ENCODE peak calls at places on chromosome 12, in nine cellular contexts. O, L, Z, T, I, N, C, R and D are unnamed samples.

GRCh38 chr12:49129332-49130150 is 1.7 kb downstream of the TUBA1B start:
- DNase-seq in C (no peak), O (no peak), I (no peak), R (no peak), Z (no peak), T (no peak), L (no peak), N (no peak), D (no peak)

GRCh38 chr12:57575771-57576612 is 15.0 kb upstream of the PIP4K2C start:
- DNase-seq in Z (no peak), R (no peak), C (no peak), T (no peak), L (no peak), O (no peak), N (no peak), I (no peak), D (no peak)

GRCh38 chr12:101459642-101460346 is 15.3 kb upstream of the SPIC start:
- DNase-seq in C (no peak), O (no peak), T (no peak), I (peak), R (no peak), L (no peak), Z (no peak), N (no peak), D (peak)

GRCh38 chr12:99985631-99986030 is 895 bp upstream of the ANKS1B start:
- DNase-seq in R (no peak), O (no peak), L (no peak), Z (no peak), T (no peak), C (no peak), I (no peak), N (no peak), D (no peak)

GRCh38 chr12:47075192-47076084 is 4.0 kb upstream of the PCED1B start:
- DNase-seq in L (no peak), Z (no peak), C (no peak), R (no peak), I (no peak), T (no peak), O (no peak), N (no peak), D (no peak)

GRCh38 chr12:14403711-14404164 is 38.3 kb downstream of the ATF7IP start:
- DNase-seq in T (no peak), R (no peak), L (peak), O (no peak), Z (no peak), C (no peak), N (no peak), I (peak), D (peak)

GRCh38 chr12:79982371-79983062 is 47.6 kb upstream of the PPP1R12A start:
- DNase-seq in N (no peak), Z (no peak), T (no peak), O (no peak), L (peak), I (no peak), R (no peak), C (no peak), D (no peak)

GRCh38 chr12:54363047-54363446 is 1.2 kb downstream of the GPR84 start:
- DNase-seq in R (no peak), Z (no peak), O (no peak), C (no peak), N (no peak), L (no peak), T (no peak), I (no peak), D (no peak)

GRCh38 chr12:89542912-89543592 is 17.2 kb upstream of the POC1B start:
- DNase-seq in O (no peak), T (no peak), R (peak), C (peak), N (peak), Z (peak), I (peak), L (peak), D (peak)

GRCh38 chr12:790608-791007 is 38.2 kb downstream of the WNK1 start:
- DNase-seq in C (no peak), O (no peak), I (no peak), T (no peak), Z (no peak), N (no peak), L (no peak), R (no peak), D (no peak)

GRCh38 chr12:26017484-26018211 is 59.2 kb downstream of the RASSF8 start:
- DNase-seq in O (no peak), R (peak), C (peak), T (no peak), L (no peak), Z (no peak), I (peak), N (no peak), D (peak)

GRCh38 chr12:96225003-96225855 is 31.1 kb downstream of the ELK3 start:
- DNase-seq in R (no peak), T (no peak), L (no peak), N (no peak), Z (no peak), I (no peak), O (no peak), C (no peak), D (no peak)

GRCh38 chr12:102806110-102806509 is 110.9 kb downstream of the PAH start:
- DNase-seq in C (no peak), L (no peak), Z (no peak), O (no peak), T (no peak), N (no peak), I (no peak), R (no peak), D (no peak)

GRCh38 chr12:58886474-58886873 is 33.8 kb downstream of the LRIG3 start:
- DNase-seq in I (no peak), O (no peak), C (no peak), N (no peak), Z (no peak), L (no peak), T (no peak), R (no peak), D (no peak)

DNA sequence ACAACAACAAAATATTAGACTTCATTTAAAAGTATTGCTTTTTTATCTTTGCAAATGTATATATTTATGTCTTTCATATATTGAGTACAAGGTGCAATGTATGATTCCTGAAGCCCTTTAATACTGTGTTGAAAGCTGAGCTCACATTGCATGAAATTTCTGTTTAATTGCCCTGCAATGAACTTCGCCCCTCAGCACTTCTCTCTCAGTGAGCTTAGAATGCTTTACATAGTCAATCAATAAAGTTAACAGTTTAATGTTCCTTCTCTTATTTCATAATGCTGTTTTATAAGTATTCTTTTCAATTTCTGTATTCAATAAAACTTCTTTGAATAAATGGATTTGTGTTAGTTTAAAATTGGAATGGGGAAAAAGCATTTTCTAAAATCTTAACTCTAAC is 607.1 kb downstream of the SOX5 start:
- DNase-seq in T (no peak), N (no peak), C (no peak), R (no peak), O (no peak), I (no peak), Z (no peak), L (no peak), D (no peak)
- TF ChIP-seq CTCF in T (no peak), N (no peak), C (no peak), R (no peak), O (no peak), I (no peak), Z (no peak), L (no peak), D (no peak)

GRCh38 chr12:65637774-65638173 is 186.5 kb upstream of the HMGA2 start:
- DNase-seq in C (no peak), Z (no peak), I (peak), O (no peak), R (no peak), L (peak), T (no peak), N (no peak), D (no peak)

GRCh38 chr12:65642006-65642695 is 182.1 kb upstream of the HMGA2 start:
- DNase-seq in L (no peak), Z (no peak), R (no peak), T (no peak), I (no peak), C (no peak), O (no peak), N (no peak), D (no peak)

GRCh38 chr12:65638324-65638723 is 186.0 kb upstream of the HMGA2 start:
- DNase-seq in C (no peak), L (no peak), I (no peak), Z (no peak), O (no peak), R (no peak), T (no peak), N (no peak), D (no peak)

GRCh38 chr12:65643171-65643570 is 181.1 kb upstream of the HMGA2 start:
- DNase-seq in O (no peak), N (no peak), C (no peak), I (peak), T (no peak), L (no peak), R (no peak), Z (no peak), D (no peak)

GRCh38 chr12:65640489-65640901 is 183.8 kb upstream of the HMGA2 start:
- DNase-seq in I (no peak), R (no peak), L (no peak), O (no peak), C (no peak), Z (no peak), T (no peak), N (no peak), D (no peak)
- TF ChIP-seq CTCF in I (no peak), R (no peak), L (no peak), O (no peak), C (no peak), Z (no peak), T (no peak), N (no peak), D (no peak)

GRCh38 chr12:116324684-116325664 is 47.5 kb upstream of the MED13L start:
- DNase-seq in T (no peak), N (no peak), R (no peak), I (no peak), C (no peak), O (peak), L (no peak), Z (no peak), D (no peak)

GRCh38 chr12:116320839-116321238 is 43.3 kb upstream of the MED13L start:
- DNase-seq in R (no peak), T (no peak), N (no peak), C (no peak), O (no peak), I (peak), Z (no peak), L (peak), D (no peak)

GRCh38 chr12:116319851-116320621 is 42.5 kb upstream of the MED13L start:
- DNase-seq in T (no peak), C (no peak), R (no peak), O (no peak), Z (peak), I (peak), L (peak), N (no peak), D (peak)

GRCh38 chr12:116321913-116322312 is 44.4 kb upstream of the MED13L start:
- DNase-seq in C (no peak), Z (no peak), L (no peak), O (no peak), N (no peak), T (no peak), I (no peak), R (no peak), D (no peak)

GRCh38 chr12:116323696-116324386 is 46.3 kb upstream of the MED13L start:
- DNase-seq in O (no peak), T (no peak), C (no peak), L (no peak), N (no peak), R (no peak), I (no peak), Z (no peak), D (no peak)
- TF ChIP-seq CTCF in O (no peak), T (no peak), C (no peak), L (no peak), N (no peak), R (no peak), I (no peak), Z (no peak), D (no peak)

GRCh38 chr12:68234140-68234539 is 8.5 kb upstream of the IL26 start:
- DNase-seq in R (no peak), C (no peak), L (no peak), I (no peak), N (no peak), T (no peak), Z (no peak), O (no peak), D (no peak)

GRCh38 chr12:68235576-68235975 is 10.0 kb upstream of the IL26 start:
- DNase-seq in N (no peak), Z (no peak), T (no peak), C (no peak), R (no peak), I (no peak), O (no peak), L (no peak), D (no peak)

GRCh38 chr12:68237068-68237467 is 11.5 kb upstream of the IL26 start:
- DNase-seq in C (no peak), T (no peak), O (no peak), N (no peak), I (no peak), L (no peak), Z (no peak), R (no peak), D (no peak)

GRCh38 chr12:68237523-68238070 is 12.0 kb upstream of the IL26 start:
- DNase-seq in I (no peak), N (no peak), Z (no peak), T (no peak), C (no peak), R (no peak), O (no peak), L (peak), D (no peak)

DNA sequence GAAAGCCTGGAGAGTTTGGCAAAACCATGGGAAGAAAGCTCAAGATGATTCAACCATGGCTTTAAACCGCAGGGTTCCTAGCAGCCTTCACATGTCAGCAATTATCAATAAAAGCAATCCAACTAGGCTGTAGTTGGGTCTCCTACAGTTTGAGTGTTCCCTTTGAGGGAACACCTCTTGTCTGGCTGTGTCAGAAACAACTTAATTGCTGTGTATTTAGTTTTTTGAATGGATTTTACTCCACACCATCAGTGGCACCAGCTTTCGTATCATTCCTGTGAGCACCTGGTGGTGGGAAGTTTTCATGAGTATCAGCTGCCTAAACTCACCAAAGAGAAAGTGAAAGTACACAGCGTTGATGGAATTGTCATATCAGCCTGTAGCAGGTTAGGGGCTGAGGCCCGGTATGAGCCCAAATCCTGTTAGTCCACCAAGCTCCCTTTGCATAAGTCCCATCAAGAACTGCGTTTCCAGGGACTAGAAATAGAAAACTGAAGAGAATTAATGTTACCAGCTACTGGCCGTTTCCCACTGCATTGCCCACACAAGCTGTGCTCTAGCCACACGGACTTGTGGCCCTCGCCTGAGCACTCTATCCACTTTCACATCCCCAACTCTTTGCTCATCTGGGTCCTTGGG is 10.9 kb upstream of the IL26 start:
- DNase-seq in O (no peak), L (no peak), Z (no peak), C (no peak), I (peak), T (no peak), N (no peak), R (no peak), D (peak)
- TF ChIP-seq CTCF in O (no peak), L (no peak), Z (no peak), C (no peak), I (no peak), T (no peak), N (no peak), R (no peak), D (no peak)

GRCh38 chr12:11621797-11622423 is 27.6 kb upstream of the ETV6 start:
- DNase-seq in I (peak), N (no peak), L (peak), Z (no peak), O (no peak), C (no peak), R (peak), T (no peak), D (peak)
- TF ChIP-seq CTCF in I (no peak), N (no peak), L (no peak), Z (peak), O (no peak), C (no peak), R (peak), T (no peak), D (no peak)

GRCh38 chr12:113133036-113133435 is 2.5 kb downstream of the RASAL1 start:
- DNase-seq in T (no peak), C (no peak), L (no peak), O (no peak), N (no peak), Z (no peak), I (no peak), R (no peak), D (no peak)

GRCh38 chr12:113128802-113129663 is 6.5 kb downstream of the RASAL1 start:
- DNase-seq in I (no peak), C (no peak), R (no peak), L (no peak), Z (no peak), T (no peak), O (no peak), N (no peak), D (no peak)

GRCh38 chr12:113129664-113130456 is 5.7 kb downstream of the RASAL1 start:
- DNase-seq in R (no peak), I (no peak), O (no peak), L (no peak), C (no peak), T (no peak), Z (no peak), N (no peak), D (no peak)

GRCh38 chr12:113131556-113131955 is 4.0 kb downstream of the RASAL1 start:
- DNase-seq in T (no peak), N (no peak), O (no peak), L (no peak), R (no peak), C (no peak), Z (no peak), I (no peak), D (no peak)

GRCh38 chr12:113130457-113131135 is 5.0 kb downstream of the RASAL1 start:
- DNase-seq in R (peak), T (no peak), Z (no peak), L (no peak), I (peak), N (no peak), C (no peak), O (no peak), D (peak)
- TF ChIP-seq CTCF in R (peak), T (no peak), Z (no peak), L (no peak), I (peak), N (no peak), C (no peak), O (no peak), D (no peak)

GRCh38 chr12:82627799-82628198 is 58.9 kb upstream of the TMTC2 start:
- DNase-seq in T (no peak), R (peak), N (no peak), L (peak), O (no peak), Z (no peak), I (peak), C (no peak), D (peak)
- TF ChIP-seq CTCF in T (no peak), R (peak), N (no peak), L (peak), O (no peak), Z (no peak), I (peak), C (no peak), D (peak)

GRCh38 chr12:3677609-3678008 is 75.3 kb downstream of the CRACR2A start:
- DNase-seq in L (no peak), Z (no peak), N (no peak), I (no peak), T (no peak), O (no peak), C (no peak), R (no peak), D (no peak)
- TF ChIP-seq CTCF in L (no peak), Z (no peak), N (no peak), I (no peak), T (no peak), O (no peak), C (no peak), R (peak), D (no peak)

GRCh38 chr12:105773501-105773900 is 365.3 kb downstream of the NUAK1 start:
- DNase-seq in Z (no peak), I (no peak), O (no peak), L (peak), N (no peak), T (no peak), C (no peak), R (no peak), D (no peak)

GRCh38 chr12:105769486-105769885 is 369.3 kb downstream of the NUAK1 start:
- DNase-seq in N (no peak), Z (no peak), O (no peak), R (no peak), I (no peak), L (peak), T (no peak), C (no peak), D (no peak)

GRCh38 chr12:105774037-105774436 is 364.7 kb downstream of the NUAK1 start:
- DNase-seq in Z (no peak), R (no peak), N (no peak), C (no peak), L (no peak), I (no peak), O (no peak), T (no peak), D (no peak)

DNA sequence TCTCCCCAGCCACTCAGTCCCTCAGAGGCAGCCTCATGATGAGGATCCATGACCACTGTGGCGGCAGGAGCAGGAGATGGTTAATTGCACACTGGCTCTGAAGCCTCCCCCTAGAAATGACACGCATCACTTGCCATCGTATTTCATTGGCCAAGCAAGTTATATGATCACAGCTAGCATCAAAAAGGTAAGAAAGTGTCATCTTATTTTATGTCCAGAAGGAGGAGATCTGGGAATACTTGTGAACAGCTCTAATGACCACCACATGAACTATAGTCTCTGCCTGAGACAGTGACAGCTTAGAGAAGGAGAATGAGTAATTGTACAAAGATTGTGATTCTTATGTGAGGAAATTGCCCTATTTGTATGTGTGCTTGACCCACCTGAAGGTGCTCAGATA is 363.4 kb downstream of the NUAK1 start:
- DNase-seq in T (no peak), L (peak), I (peak), Z (no peak), O (no peak), N (no peak), R (no peak), C (no peak), D (no peak)
- TF ChIP-seq CTCF in T (no peak), L (peak), I (peak), Z (no peak), O (no peak), N (no peak), R (no peak), C (no peak), D (no peak)